ENCODE peak calls at places on chromosomes 7 and 10, in ten cellular contexts. H is nephron progenitor cell; Q is activated CD4-positive, alpha-beta T cell treated with anti-CD3 and anti-CD28 coated beads, Interleukin-2, amount 10 ng/mL, durations not matched to agents 7 days and 5 days; Y is GM20000; M is stimulated activated CD8-positive, alpha-beta memory T cell treated with anti-CD3 and anti-CD28 coated beads, Interleukin-4, amount 100 ng/mL, for 24 hours; R is NCI-H774; W is OCI-LY7; N is heart right ventricle; L is GM19239; G is Right ventricle myocardium superior. A is an unnamed sample.

GRCh38 chr7:51860305-51860704 is 543.7 kb upstream of the COBL start:
- DNase-seq in Q (no peak), N (no peak), W (no peak), M (no peak), L (no peak), Y (no peak), G (no peak), R (no peak), H (no peak), A (no peak)

GRCh38 chr10:13485623-13486022 is 43.2 kb downstream of the BEND7 start:
- DNase-seq in Y (no peak), W (peak; percentile 2), Q (no peak), H (no peak), L (no peak), N (no peak), M (no peak), G (no peak), R (no peak), A (no peak)

GRCh38 chr7:106813705-106814305 is 51.3 kb upstream of the PIK3CG start:
- DNase-seq in L (no peak), N (no peak), R (no peak), Y (no peak), Q (no peak), M (no peak), W (no peak), G (no peak), H (no peak), A (no peak)

GRCh38 chr10:73408061-73408460 is 5.8 kb downstream of the ANXA7 start:
- DNase-seq in Y (no peak), Q (no peak), H (no peak), L (no peak), W (no peak), N (no peak), G (no peak), M (no peak), R (no peak), A (no peak)

GRCh38 chr10:71625445-71626175 is 94.0 kb downstream of the C10orf105 start:
- DNase-seq in H (no peak), W (no peak), N (no peak), M (no peak), L (no peak), G (no peak), R (no peak), Q (no peak), Y (no peak), A (no peak)

GRCh38 chr10:28130267-28130666 is 131.4 kb upstream of the ODAD2 start:
- DNase-seq in R (no peak), M (no peak), H (no peak), Y (no peak), Q (no peak), W (no peak), L (no peak), G (no peak), N (no peak), A (no peak)

GRCh38 chr7:74453321-74454011 is at the start of gene GTF2IRD1:
- DNase-seq in N (peak; percentile 70), G (peak; percentile 82), R (peak; percentile 66), H (peak; percentile 77), Y (peak; percentile 85), L (peak; percentile 62), M (peak; percentile 21), Q (peak; percentile 28), W (peak; percentile 57), A (peak; percentile 55)

GRCh38 chr10:69828115-69828870 is 26.6 kb downstream of the COL13A1 start:
- DNase-seq in N (no peak), W (no peak), G (no peak), M (no peak), Y (no peak), Q (no peak), R (peak; percentile 6), L (no peak), H (no peak), A (no peak)

GRCh38 chr10:71078454-71079145 is 133.8 kb upstream of the UNC5B start:
- DNase-seq in N (no peak), R (no peak), G (peak; percentile 22), H (no peak), W (no peak), Y (no peak), L (no peak), Q (no peak), M (no peak), A (no peak)

GRCh38 chr10:12699258-12699700 is 302.2 kb downstream of the CCDC3 start:
- DNase-seq in W (no peak), N (peak; percentile 13), R (no peak), Y (no peak), M (no peak), G (no peak), L (no peak), Q (no peak), H (no peak), A (no peak)

GRCh38 chr10:101843032-101843991 is at the start of gene KCNIP2:
- DNase-seq in L (no peak), Y (peak; percentile 86), N (peak; percentile 48), Q (peak; percentile 53), R (peak; percentile 21), W (peak; percentile 41), G (peak; percentile 72), M (peak; percentile 48), H (peak; percentile 71), A (peak; percentile 39)

GRCh38 chr7:121032645-121033460 is 44.3 kb downstream of the CPED1 start:
- DNase-seq in G (no peak), N (no peak), H (no peak), R (no peak), W (no peak), M (no peak), L (no peak), Y (no peak), Q (no peak), A (no peak)

GRCh38 chr7:52958621-52959140 is 76.8 kb upstream of the POM121L12 start:
- DNase-seq in R (no peak), W (no peak), M (no peak), L (no peak), N (no peak), G (no peak), H (no peak), Q (no peak), Y (no peak), A (no peak)

GRCh38 chr7:26085771-26086170 is 66.2 kb upstream of the NFE2L3 start:
- DNase-seq in L (no peak), Q (no peak), Y (no peak), N (no peak), W (no peak), M (no peak), R (no peak), H (no peak), G (no peak), A (no peak)

GRCh38 chr7:38311329-38311937 is 38.0 kb upstream of the TARP start:
- DNase-seq in Y (peak; percentile 70), M (no peak), G (peak; percentile 65), Q (no peak), N (no peak), R (no peak), H (no peak), W (no peak), L (peak; percentile 31), A (no peak)

GRCh38 chr7:15755061-15755460 is 68.6 kb upstream of the MEOX2 start:
- DNase-seq in N (no peak), Y (no peak), M (no peak), H (no peak), G (no peak), R (no peak), Q (no peak), L (no peak), W (no peak), A (no peak)